ENCODE peak calls at places on chromosomes 2 and 18, in four cellular contexts. Q, T, F and O are unnamed samples.

GRCh38 chr2:240597419-240598181 is 11.1 kb downstream of the CAPN10 start:
- DNase-seq in T (no peak), F (no peak), Q (no peak), O (no peak)

GRCh38 chr2:75066121-75066520 is 107.7 kb downstream of the POLE4 start:
- DNase-seq in T (no peak), Q (no peak), F (no peak), O (no peak)

GRCh38 chr2:28326873-28327495 is 65.7 kb upstream of the FOSL2 start:
- DNase-seq in T (no peak), F (no peak), Q (no peak), O (no peak)

GRCh38 chr2:102100371-102101096 is 42.0 kb upstream of the IL1R1 start:
- DNase-seq in Q (no peak), T (no peak), F (no peak), O (no peak)

GRCh38 chr2:172434821-172435607 is 7.6 kb downstream of the ITGA6 start:
- DNase-seq in T (no peak), F (no peak), Q (no peak), O (no peak)

GRCh38 chr2:9649261-9649660 is 18.5 kb upstream of the YWHAQ start:
- DNase-seq in T (no peak), F (no peak), Q (no peak), O (no peak)

GRCh38 chr2:151198646-151199045 is 63.0 kb downstream of the RBM43 start:
- DNase-seq in T (no peak), Q (no peak), F (no peak), O (no peak)

GRCh38 chr18:21342372-21342771 is 100.3 kb downstream of the GREB1L start:
- DNase-seq in F (no peak), T (no peak), Q (no peak), O (no peak)

GRCh38 chr2:133571249-133571648 is 3.0 kb upstream of the NCKAP5 start:
- DNase-seq in Q (no peak), F (no peak), T (no peak), O (no peak)

GRCh38 chr2:177772529-177772928 is 300.0 kb downstream of the PDE11A start:
- DNase-seq in T (no peak), F (no peak), Q (no peak), O (no peak)

GRCh38 chr2:26640331-26640745 is 828 bp downstream of the CIB4 start:
- DNase-seq in F (no peak), Q (no peak), T (no peak), O (no peak)

GRCh38 chr2:3476386-3477033 is 42.8 kb downstream of the ADI1 start:
- DNase-seq in Q (no peak), F (no peak), T (no peak), O (peak)

GRCh38 chr2:147659051-147659450 is 185.8 kb upstream of the ACVR2A start:
- DNase-seq in F (no peak), Q (no peak), T (no peak), O (no peak)

GRCh38 chr2:86048888-86049287 is 56.8 kb downstream of the POLR1A start:
- DNase-seq in F (no peak), T (no peak), Q (no peak), O (no peak)

GRCh38 chr2:199455533-199456382 is 2.0 kb downstream of the SATB2 start:
- DNase-seq in Q (no peak), F (no peak), T (no peak), O (peak)

GRCh38 chr2:110638976-110639695 is 38.7 kb downstream of the BUB1 start:
- DNase-seq in F (no peak), T (no peak), Q (no peak), O (no peak)

GRCh38 chr2:54903736-54904554 is 146.3 kb downstream of the RTN4 start:
- DNase-seq in F (peak), T (peak), Q (peak), O (peak)

GRCh38 chr18:71028285-71028762 is 739.5 kb downstream of the SOCS6 start:
- DNase-seq in Q (no peak), F (no peak), T (no peak), O (peak)

GRCh38 chr18:24928479-24928878 is 423.5 kb downstream of the ZNF521 start:
- DNase-seq in Q (no peak), F (no peak), T (no peak), O (no peak)

GRCh38 chr18:23857756-23858155 is 156.8 kb upstream of the TTC39C start:
- DNase-seq in T (no peak), Q (no peak), F (no peak), O (peak)